ENCODE peak calls at places on chromosomes 5 and 9, in seven cellular contexts. B is mesothelial cell of epicardium; Z is head of caudate nucleus; H is neural crest cell; J is NCI-H1417; K is activated CD8-positive, alpha-beta memory T cell treated with anti-CD3 and anti-CD28 coated beads, Interleukin-2, amount 50 U/mL, for 4 hours; A is ACHN. P is an unnamed sample.

GRCh38 chr5:52727568-52727967 is 60.1 kb upstream of the ITGA1 start:
- DNase-seq in H (no peak), A (no peak), Z (no peak), J (no peak), B (no peak), K (no peak), P (no peak)

GRCh38 chr5:111603446-111603827 is 91.1 kb upstream of the STARD4 start:
- DNase-seq in H (no peak), A (peak), J (no peak), B (no peak), K (no peak), Z (no peak), P (no peak)

GRCh38 chr5:124902097-124902821 is 155.8 kb upstream of the ZNF608 start:
- DNase-seq in H (no peak), A (no peak), K (no peak), Z (no peak), J (peak), B (no peak), P (no peak)

GRCh38 chr5:74693176-74693575 is 8.1 kb downstream of the HEXB start:
- DNase-seq in A (no peak), H (no peak), J (no peak), B (no peak), K (no peak), Z (no peak), P (no peak)

GRCh38 chr5:1156033-1156753 is 44.3 kb upstream of the SLC12A7 start:
- DNase-seq in Z (no peak), H (peak), J (no peak), A (no peak), K (no peak), B (no peak), P (no peak)

GRCh38 chr9:129490583-129491485 is 130.1 kb downstream of the C9orf50 start:
- DNase-seq in B (no peak), Z (no peak), K (no peak), A (no peak), J (no peak), H (no peak), P (no peak)

GRCh38 chr9:128870128-128870940 is 11.4 kb downstream of the KYAT1 start:
- DNase-seq in Z (peak), K (no peak), B (no peak), A (no peak), H (no peak), J (no peak), P (no peak)

GRCh38 chr5:90054612-90055011 is 354.9 kb downstream of the CETN3 start:
- DNase-seq in J (no peak), A (no peak), K (no peak), B (no peak), Z (no peak), H (no peak), P (no peak)

GRCh38 chr5:1293416-1293996 is 1.4 kb downstream of the TERT start:
- DNase-seq in A (no peak), B (no peak), J (no peak), H (no peak), K (no peak), Z (no peak), P (no peak)

GRCh38 chr5:170632985-170633234 is 129.1 kb downstream of the KCNIP1 start:
- DNase-seq in H (peak), K (peak), B (peak), A (peak), Z (no peak), J (no peak), P (no peak)

GRCh38 chr5:79974896-79975295 is 16.2 kb downstream of the MTX3 start:
- DNase-seq in B (no peak), A (peak), H (no peak), Z (no peak), J (no peak), K (no peak), P (no peak)

GRCh38 chr5:61969761-61970160 is 336.2 kb upstream of the KIF2A start:
- DNase-seq in B (no peak), K (no peak), H (no peak), A (no peak), Z (no peak), J (no peak), P (no peak)

GRCh38 chr5:52787600-52788504 is at the start of the genes ITGA1 and PELO:
- DNase-seq in B (peak), A (peak), Z (peak), H (peak), J (peak), K (peak), P (peak)

GRCh38 chr9:114552716-114553115 is 34.9 kb upstream of the ATP6V1G1 start:
- DNase-seq in B (no peak), H (no peak), J (no peak), K (no peak), A (peak), Z (no peak), P (no peak)

GRCh38 chr9:121339437-121339836 is 30.6 kb downstream of the STOM start:
- DNase-seq in K (no peak), J (no peak), B (no peak), Z (no peak), A (no peak), H (no peak), P (no peak)

GRCh38 chr5:128083811-128084227 is 253 bp downstream of the SLC12A2 start:
- DNase-seq in H (peak), J (no peak), B (no peak), A (no peak), Z (no peak), K (peak), P (no peak)

GRCh38 chr5:172008689-172009141 is 2.3 kb upstream of the FBXW11 start:
- DNase-seq in Z (no peak), A (no peak), K (no peak), J (no peak), B (no peak), H (no peak), P (no peak)

GRCh38 chr9:133775951-133776905 is 38.1 kb upstream of the SARDH start:
- DNase-seq in Z (no peak), K (no peak), H (no peak), J (no peak), A (no peak), B (peak), P (no peak)

GRCh38 chr5:6713274-6714181 is at the start of gene TENT4A:
- DNase-seq in K (peak), A (peak), B (no peak), J (peak), Z (no peak), H (no peak), P (no peak)

GRCh38 chr5:178895615-178896571 is at the start of gene ZFP2:
- DNase-seq in Z (peak), J (peak), A (no peak), H (peak), K (peak), B (peak), P (no peak)

GRCh38 chr5:119808474-119808873 is 179.1 kb downstream of the FAM170A start:
- DNase-seq in A (no peak), K (no peak), Z (no peak), H (no peak), J (no peak), B (no peak), P (no peak)

GRCh38 chr9:71760901-71761300 is 7.4 kb downstream of the CEMIP2 start:
- DNase-seq in J (peak), H (peak), Z (no peak), B (no peak), K (no peak), A (peak), P (no peak)

GRCh38 chr5:72141440-72142271 is 34.4 kb downstream of the MAP1B start:
- DNase-seq in J (no peak), H (no peak), A (no peak), B (no peak), Z (no peak), K (no peak), P (no peak)

GRCh38 chr5:157468293-157468965 is 8.4 kb downstream of the NIPAL4 start:
- DNase-seq in J (peak), Z (no peak), B (no peak), A (no peak), H (no peak), K (no peak), P (no peak)

GRCh38 chr5:17487180-17487512 is 10.9 kb upstream of the TAF11L2 start:
- DNase-seq in B (no peak), J (no peak), A (no peak), K (no peak), H (no peak), Z (no peak), P (no peak)

GRCh38 chr9:81128701-81129100 is 560.6 kb downstream of the TLE1 start:
- DNase-seq in B (no peak), Z (no peak), A (no peak), K (no peak), H (no peak), J (no peak), P (no peak)

GRCh38 chr5:143714629-143715028 is 97.3 kb upstream of the HMHB1 start:
- DNase-seq in K (no peak), J (no peak), H (no peak), A (no peak), B (no peak), Z (no peak), P (no peak)

GRCh38 chr5:154648706-154649105 is 106.5 kb upstream of the LARP1 start:
- DNase-seq in K (no peak), B (no peak), A (no peak), H (no peak), J (no peak), Z (no peak), P (no peak)

GRCh38 chr5:76483433-76483832 is 80.3 kb downstream of the IQGAP2 start:
- DNase-seq in K (no peak), Z (no peak), J (no peak), B (no peak), H (no peak), A (no peak), P (no peak)

GRCh38 chr5:62111428-62111827 is 194.6 kb upstream of the KIF2A start:
- DNase-seq in J (no peak), Z (no peak), B (no peak), K (no peak), A (no peak), H (no peak), P (no peak)

GRCh38 chr5:138245717-138246116 is 28.7 kb downstream of the GFRA3 start:
- DNase-seq in Z (no peak), B (no peak), K (no peak), A (no peak), J (no peak), H (peak), P (no peak)

P was measured in omental fat pad.